ENCODE peak calls at places on chromosomes 3 and 15, in seven cellular contexts. One of them, this sample, is unnamed.

GRCh38 chr3:99902091-99902490 is 84.4 kb downstream of the CMSS1 start:
- DNase-seq in breast epithelium: no peak
- DNase-seq in upper lobe of left lung: no peak
- DNase-seq in HepG2: no peak
- DNase-seq in IMR-90: peak; percentile 43
- DNase-seq in K562: no peak
- DNase-seq in A549: no peak
- DNase-seq in this sample: no peak

GRCh38 chr3:105368575-105369500 is 2.1 kb downstream of the ALCAM start:
- DNase-seq in breast epithelium: peak; percentile 81
- DNase-seq in upper lobe of left lung: peak; percentile 22
- DNase-seq in HepG2: peak; percentile 60
- DNase-seq in IMR-90: peak; percentile 59
- DNase-seq in K562: no peak
- DNase-seq in A549: peak; percentile 29
- DNase-seq in this sample: no peak

GRCh38 chr3:167520656-167521360 is 47.0 kb upstream of the SERPINI2 start:
- DNase-seq in breast epithelium: no peak
- DNase-seq in upper lobe of left lung: no peak
- DNase-seq in HepG2: no peak
- DNase-seq in IMR-90: no peak
- DNase-seq in K562: no peak
- DNase-seq in A549: no peak
- DNase-seq in this sample: no peak

GRCh38 chr3:195450731-195451229 is 8.0 kb upstream of the ACAP2 start:
- DNase-seq in breast epithelium: no peak
- DNase-seq in upper lobe of left lung: no peak
- DNase-seq in HepG2: no peak
- DNase-seq in IMR-90: peak; percentile 91
- DNase-seq in K562: no peak
- DNase-seq in A549: no peak
- DNase-seq in this sample: no peak

GRCh38 chr15:51181221-51181620 is 86.5 kb upstream of the TNFAIP8L3 start:
- DNase-seq in breast epithelium: no peak
- DNase-seq in upper lobe of left lung: no peak
- DNase-seq in HepG2: no peak
- DNase-seq in IMR-90: no peak
- DNase-seq in K562: no peak
- DNase-seq in A549: no peak
- DNase-seq in this sample: no peak

GRCh38 chr3:185424435-185424834 is 61.5 kb downstream of the MAP3K13 start:
- DNase-seq in breast epithelium: no peak
- DNase-seq in upper lobe of left lung: no peak
- DNase-seq in HepG2: no peak
- DNase-seq in IMR-90: no peak
- DNase-seq in K562: no peak
- DNase-seq in A549: no peak
- DNase-seq in this sample: no peak

GRCh38 chr3:104428526-104428925 is 938.2 kb upstream of the ALCAM start:
- DNase-seq in breast epithelium: no peak
- DNase-seq in upper lobe of left lung: no peak
- DNase-seq in HepG2: no peak
- DNase-seq in IMR-90: no peak
- DNase-seq in K562: no peak
- DNase-seq in A549: no peak
- DNase-seq in this sample: no peak

GRCh38 chr3:81041331-81041730 is 720.1 kb downstream of the GBE1 start:
- DNase-seq in breast epithelium: no peak
- DNase-seq in upper lobe of left lung: no peak
- DNase-seq in HepG2: no peak
- DNase-seq in IMR-90: no peak
- DNase-seq in K562: no peak
- DNase-seq in A549: no peak
- DNase-seq in this sample: no peak

GRCh38 chr3:46536758-46537157 is 29.3 kb downstream of the LRRC2 start:
- DNase-seq in breast epithelium: no peak
- DNase-seq in upper lobe of left lung: no peak
- DNase-seq in HepG2: no peak
- DNase-seq in IMR-90: no peak
- DNase-seq in K562: no peak
- DNase-seq in A549: no peak
- DNase-seq in this sample: no peak

GRCh38 chr3:13525827-13526625 is 22.9 kb upstream of the FBLN2 start:
- DNase-seq in breast epithelium: peak; percentile 80
- DNase-seq in upper lobe of left lung: peak; percentile 77
- DNase-seq in HepG2: no peak
- DNase-seq in IMR-90: no peak
- DNase-seq in K562: no peak
- DNase-seq in A549: no peak
- DNase-seq in this sample: no peak

GRCh38 chr3:168977696-168978374 is 685.7 kb downstream of the MECOM start:
- DNase-seq in breast epithelium: no peak
- DNase-seq in upper lobe of left lung: no peak
- DNase-seq in HepG2: no peak
- DNase-seq in IMR-90: peak; percentile 44
- DNase-seq in K562: no peak
- DNase-seq in A549: no peak
- DNase-seq in this sample: no peak

GRCh38 chr3:72332036-72332435 is 516.2 kb downstream of the SHQ1 start:
- DNase-seq in breast epithelium: no peak
- DNase-seq in upper lobe of left lung: no peak
- DNase-seq in HepG2: no peak
- DNase-seq in IMR-90: no peak
- DNase-seq in K562: no peak
- DNase-seq in A549: no peak
- DNase-seq in this sample: no peak

GRCh38 chr3:136994772-136995516 is 37.2 kb downstream of the IL20RB start:
- DNase-seq in breast epithelium: peak; percentile 96
- DNase-seq in upper lobe of left lung: no peak
- DNase-seq in HepG2: no peak
- DNase-seq in IMR-90: peak; percentile 51
- DNase-seq in K562: no peak
- DNase-seq in A549: no peak
- DNase-seq in this sample: no peak

GRCh38 chr3:71423151-71423906 is 160.2 kb downstream of the FOXP1 start:
- DNase-seq in breast epithelium: peak; percentile 52
- DNase-seq in upper lobe of left lung: no peak
- DNase-seq in HepG2: no peak
- DNase-seq in IMR-90: no peak
- DNase-seq in K562: peak; percentile 68
- DNase-seq in A549: peak; percentile 15
- DNase-seq in this sample: no peak

GRCh38 chr3:169479314-169479939 is 184.1 kb downstream of the MECOM start:
- DNase-seq in breast epithelium: no peak
- DNase-seq in upper lobe of left lung: no peak
- DNase-seq in HepG2: no peak
- DNase-seq in IMR-90: no peak
- DNase-seq in K562: no peak
- DNase-seq in A549: no peak
- DNase-seq in this sample: no peak

GRCh38 chr3:42118762-42119361 is 27.7 kb downstream of the TRAK1 start:
- DNase-seq in breast epithelium: peak; percentile 48
- DNase-seq in upper lobe of left lung: no peak
- DNase-seq in HepG2: peak; percentile 74
- DNase-seq in IMR-90: peak; percentile 49
- DNase-seq in K562: peak; percentile 67
- DNase-seq in A549: peak; percentile 72
- DNase-seq in this sample: no peak

GRCh38 chr3:41900265-41900664 is 61.6 kb downstream of the ULK4 start:
- DNase-seq in breast epithelium: no peak
- DNase-seq in upper lobe of left lung: no peak
- DNase-seq in HepG2: no peak
- DNase-seq in IMR-90: peak; percentile 44
- DNase-seq in K562: no peak
- DNase-seq in A549: no peak
- DNase-seq in this sample: peak; percentile 52

GRCh38 chr3:112670824-112671223 is 29.9 kb upstream of the CCDC80 start:
- DNase-seq in breast epithelium: no peak
- DNase-seq in upper lobe of left lung: no peak
- DNase-seq in HepG2: no peak
- DNase-seq in IMR-90: no peak
- DNase-seq in K562: no peak
- DNase-seq in A549: no peak
- DNase-seq in this sample: no peak

GRCh38 chr3:110811050-110811449 is 260.6 kb upstream of the NECTIN3 start:
- DNase-seq in breast epithelium: no peak
- DNase-seq in upper lobe of left lung: no peak
- DNase-seq in HepG2: peak; percentile 23
- DNase-seq in IMR-90: peak; percentile 25
- DNase-seq in K562: no peak
- DNase-seq in A549: no peak
- DNase-seq in this sample: no peak

GRCh38 chr3:102123590-102124190 is 274.4 kb downstream of the NFKBIZ start:
- DNase-seq in breast epithelium: no peak
- DNase-seq in upper lobe of left lung: no peak
- DNase-seq in HepG2: no peak
- DNase-seq in IMR-90: peak; percentile 21
- DNase-seq in K562: no peak
- DNase-seq in A549: no peak
- DNase-seq in this sample: no peak

GRCh38 chr15:92570391-92570790 is 85.2 kb downstream of the FAM174B start:
- DNase-seq in breast epithelium: no peak
- DNase-seq in upper lobe of left lung: no peak
- DNase-seq in HepG2: no peak
- DNase-seq in IMR-90: no peak
- DNase-seq in K562: no peak
- DNase-seq in A549: no peak
- DNase-seq in this sample: no peak

GRCh38 chr15:77535845-77536244 is 96.9 kb downstream of the LINGO1 start:
- DNase-seq in breast epithelium: no peak
- DNase-seq in upper lobe of left lung: no peak
- DNase-seq in HepG2: no peak
- DNase-seq in IMR-90: no peak
- DNase-seq in K562: peak; percentile 53
- DNase-seq in A549: no peak
- DNase-seq in this sample: no peak

GRCh38 chr3:117463716-117464115 is 754.1 kb downstream of the TUSC7 start:
- DNase-seq in breast epithelium: no peak
- DNase-seq in upper lobe of left lung: no peak
- DNase-seq in HepG2: no peak
- DNase-seq in IMR-90: no peak
- DNase-seq in K562: no peak
- DNase-seq in A549: no peak
- DNase-seq in this sample: no peak

GRCh38 chr3:169404491-169404890 is 259.0 kb downstream of the MECOM start:
- DNase-seq in breast epithelium: no peak
- DNase-seq in upper lobe of left lung: peak; percentile 43
- DNase-seq in HepG2: no peak
- DNase-seq in IMR-90: no peak
- DNase-seq in K562: no peak
- DNase-seq in A549: no peak
- DNase-seq in this sample: no peak

GRCh38 chr3:15064835-15065549 is at the start of gene MRPS25:
- DNase-seq in breast epithelium: peak; percentile 78
- DNase-seq in upper lobe of left lung: peak; percentile 97
- DNase-seq in HepG2: peak; percentile 83
- DNase-seq in IMR-90: peak; percentile 92
- DNase-seq in K562: peak; percentile 95
- DNase-seq in A549: peak; percentile 93
- DNase-seq in this sample: peak; percentile 98
- TF ChIP-seq POLR2A in breast epithelium: peak; percentile 57
- TF ChIP-seq POLR2A in upper lobe of left lung: peak; percentile 80
- TF ChIP-seq POLR2A in HepG2: peak; percentile 95
- TF ChIP-seq POLR2A in IMR-90: peak; percentile 78
- TF ChIP-seq POLR2A in K562: peak; percentile 99
- TF ChIP-seq POLR2A in A549: peak; percentile 98
- TF ChIP-seq POLR2A in this sample: peak; percentile 98

DNA sequence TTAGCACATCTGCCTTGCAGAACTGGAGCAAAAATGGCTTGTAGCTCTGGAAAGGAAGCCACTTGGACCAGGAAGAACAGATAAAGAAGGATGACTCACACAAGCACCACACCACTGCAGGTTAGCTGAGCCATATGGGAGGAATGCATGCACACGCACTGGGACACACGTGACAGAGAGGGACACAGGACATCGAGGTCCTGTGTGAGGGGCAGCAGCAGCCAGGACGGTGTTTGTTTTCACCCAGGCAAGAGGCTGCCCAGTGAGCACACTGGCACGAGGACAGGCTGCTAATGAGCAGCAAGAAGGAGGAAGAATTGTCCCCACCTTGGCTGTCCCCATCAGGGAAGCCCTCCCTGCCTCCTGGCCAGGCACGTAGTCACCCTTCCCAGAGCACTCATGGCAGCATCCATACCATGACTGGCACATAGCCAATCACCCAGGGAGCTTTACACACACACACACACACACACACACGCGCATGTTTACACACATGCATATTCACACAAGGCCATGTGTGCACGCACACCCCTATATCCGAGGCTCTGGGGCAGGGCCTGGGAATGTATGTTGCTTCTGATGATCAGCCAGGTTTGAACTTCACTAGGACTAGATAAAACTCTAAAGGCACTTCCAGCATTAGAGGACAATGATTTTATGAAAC is 24.0 kb upstream of the SPTBN5 start:
- DNase-seq in breast epithelium: no peak
- DNase-seq in upper lobe of left lung: no peak
- DNase-seq in HepG2: no peak
- DNase-seq in IMR-90: peak; percentile 84
- DNase-seq in K562: peak; percentile 75
- DNase-seq in A549: peak; percentile 24
- DNase-seq in this sample: peak; percentile 55
- TF ChIP-seq POLR2A in breast epithelium: no peak
- TF ChIP-seq POLR2A in upper lobe of left lung: no peak
- TF ChIP-seq POLR2A in HepG2: no peak
- TF ChIP-seq POLR2A in IMR-90: no peak
- TF ChIP-seq POLR2A in K562: no peak
- TF ChIP-seq POLR2A in A549: no peak
- TF ChIP-seq POLR2A in this sample: no peak

DNA sequence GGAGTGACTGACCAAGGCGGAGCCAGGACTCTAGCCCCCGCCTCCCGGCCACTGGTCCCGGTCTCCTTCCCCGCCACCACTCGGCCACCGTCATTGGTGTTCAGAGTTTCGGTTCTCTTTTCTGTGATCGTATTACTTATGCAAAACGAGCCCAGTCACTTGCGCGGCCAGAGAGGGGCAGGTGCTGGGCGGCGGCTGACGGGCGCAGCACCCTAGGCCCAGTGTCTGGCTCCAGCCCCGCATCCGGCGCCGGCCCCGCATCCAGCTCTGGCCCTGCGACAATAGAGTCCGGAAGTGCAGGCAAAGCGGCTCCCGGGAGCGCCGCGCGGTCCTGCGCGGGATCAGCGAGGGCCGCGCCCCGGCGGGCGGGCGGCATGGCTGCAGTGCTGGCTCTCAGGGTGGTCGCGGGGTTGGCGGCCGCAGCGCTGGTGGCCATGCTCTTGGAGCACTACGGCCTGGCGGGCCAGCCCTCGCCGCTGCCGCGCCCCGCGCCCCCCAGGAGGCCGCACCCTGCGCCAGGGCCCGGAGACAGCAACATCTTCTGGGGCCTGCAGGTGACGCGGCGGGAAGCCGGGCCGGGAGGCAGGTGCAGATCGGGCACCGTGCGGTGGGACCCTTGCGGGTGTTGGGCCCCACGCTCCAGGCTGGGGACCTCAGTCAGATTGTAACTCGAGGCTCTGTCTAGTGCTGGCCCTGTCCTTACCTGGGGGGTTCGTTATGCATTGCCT is at the start of gene TMEM62:
- DNase-seq in breast epithelium: peak; percentile 78
- DNase-seq in upper lobe of left lung: peak; percentile 95
- DNase-seq in HepG2: peak; percentile 77
- DNase-seq in IMR-90: peak; percentile 44
- DNase-seq in K562: peak; percentile 92
- DNase-seq in A549: peak; percentile 73
- DNase-seq in this sample: peak; percentile 71
- TF ChIP-seq POLR2A in breast epithelium: no peak
- TF ChIP-seq POLR2A in upper lobe of left lung: peak; percentile 55
- TF ChIP-seq POLR2A in HepG2: peak; percentile 72
- TF ChIP-seq POLR2A in IMR-90: no peak
- TF ChIP-seq POLR2A in K562: peak; percentile 89
- TF ChIP-seq POLR2A in A549: peak; percentile 12
- TF ChIP-seq POLR2A in this sample: peak; percentile 50

GRCh38 chr3:50271314-50272072 is 2.5 kb downstream of the SEMA3B start:
- DNase-seq in breast epithelium: no peak
- DNase-seq in upper lobe of left lung: no peak
- DNase-seq in HepG2: peak; percentile 91
- DNase-seq in IMR-90: no peak
- DNase-seq in K562: no peak
- DNase-seq in A549: no peak
- DNase-seq in this sample: no peak
- TF ChIP-seq POLR2A in breast epithelium: no peak
- TF ChIP-seq POLR2A in upper lobe of left lung: no peak
- TF ChIP-seq POLR2A in HepG2: peak; percentile 86
- TF ChIP-seq POLR2A in IMR-90: no peak
- TF ChIP-seq POLR2A in K562: no peak
- TF ChIP-seq POLR2A in A549: no peak
- TF ChIP-seq POLR2A in this sample: no peak